ENCODE peak calls at places on chromosome 13, in seven cellular contexts. O is WTC11; T is mucosa of descending colon; C is CD4-positive, alpha-beta T cell; I is CD8-positive, alpha-beta T cell; G is aorta; X is activated T-cell treated with anti-CD3 and anti-CD28 coated beads, Interleukin-2, amount 50 U/mL, for 4 hours. M is an unnamed sample.

GRCh38 chr13:79503473-79504017 is 22.6 kb downstream of the NDFIP2 start:
- ATAC-seq in C (no peak), X (no peak), G (no peak), O (no peak), I (no peak), T (peak; percentile 21), M (no peak)

GRCh38 chr13:41017744-41018582 is 1.2 kb downstream of the ELF1 start:
- ATAC-seq in I (no peak), X (peak; percentile 36), T (peak; percentile 29), O (no peak), C (no peak), G (no peak), M (no peak)

GRCh38 chr13:114026128-114026880 is 52.4 kb upstream of the C13orf46 start:
- ATAC-seq in G (no peak), X (no peak), I (no peak), T (no peak), C (no peak), O (no peak), M (peak; percentile 44)

GRCh38 chr13:101575591-101575990 is 123.1 kb downstream of the ITGBL1 start:
- ATAC-seq in X (no peak), O (no peak), G (no peak), I (no peak), C (no peak), T (no peak), M (no peak)

GRCh38 chr13:113905942-113906341 is 42.1 kb upstream of the GAS6 start:
- ATAC-seq in C (no peak), T (no peak), I (no peak), X (no peak), O (no peak), G (no peak), M (no peak)

GRCh38 chr13:30713133-30713532 is 22.2 kb upstream of the ALOX5AP start:
- ATAC-seq in I (peak; percentile 57), X (no peak), T (peak; percentile 93), O (no peak), C (peak; percentile 21), G (peak; percentile 67), M (peak; percentile 77)

GRCh38 chr13:36163303-36163702 is 32.1 kb upstream of the DCLK1 start:
- ATAC-seq in T (no peak), C (no peak), G (no peak), O (peak; percentile 32), I (no peak), X (no peak), M (no peak)

GRCh38 chr13:40787062-40787461 is 2.3 kb upstream of the SLC25A15 start:
- ATAC-seq in I (no peak), C (no peak), G (no peak), T (no peak), O (no peak), X (no peak), M (no peak)

GRCh38 chr13:109412232-109412935 is 374.0 kb downstream of the IRS2 start:
- ATAC-seq in I (no peak), O (peak; percentile 88), T (peak; percentile 62), G (peak; percentile 87), C (no peak), X (no peak), M (no peak)